ENCODE peak calls at places on chromosome 17, in seven cellular contexts. P, V, I, B, S, H and T are unnamed samples.

GRCh38 chr17:45274033-45274432 is 12.1 kb upstream of the SPATA32 start:
- DNase-seq in P (no peak), V (no peak), I (no peak), B (no peak), S (no peak), H (no peak), T (no peak)

GRCh38 chr17:7405413-7405881 is 1.6 kb upstream of the TMEM256 start:
- DNase-seq in P (no peak), V (no peak), I (peak; percentile 84), B (no peak), S (no peak), H (no peak), T (no peak)

GRCh38 chr17:45394913-45395568 is 37.6 kb downstream of the ARHGAP27 start:
- DNase-seq in P (peak; percentile 95), V (peak; percentile 63), I (peak; percentile 98), B (peak; percentile 61), S (peak; percentile 67), H (no peak), T (no peak)

GRCh38 chr17:18074566-18075272 is 13.0 kb upstream of the DRG2 start:
- DNase-seq in P (no peak), V (no peak), I (no peak), B (no peak), S (no peak), H (no peak), T (no peak)

GRCh38 chr17:71792966-71793365 is 327.9 kb upstream of the SOX9 start:
- DNase-seq in P (no peak), V (no peak), I (no peak), B (peak; percentile 95), S (peak; percentile 95), H (no peak), T (no peak)

GRCh38 chr17:73803867-73804539 is 159.8 kb upstream of the SDK2 start:
- DNase-seq in P (no peak), V (no peak), I (peak; percentile 52), B (no peak), S (no peak), H (no peak), T (no peak)

GRCh38 chr17:79036609-79037008 is 12.6 kb downstream of the C1QTNF1 start:
- DNase-seq in P (peak; percentile 87), V (no peak), I (peak; percentile 17), B (peak; percentile 88), S (peak; percentile 83), H (no peak), T (peak; percentile 79)

GRCh38 chr17:45575126-45575885 is 84.8 kb upstream of the PLEKHM1 start:
- DNase-seq in P (no peak), V (no peak), I (no peak), B (no peak), S (no peak), H (no peak), T (no peak)

GRCh38 chr17:66248285-66248684 is 19.1 kb upstream of the APOH start:
- DNase-seq in P (no peak), V (no peak), I (no peak), B (peak; percentile 29), S (no peak), H (no peak), T (no peak)

GRCh38 chr17:62857526-62857925 is 49.4 kb upstream of the MARCHF10 start:
- DNase-seq in P (no peak), V (no peak), I (peak; percentile 22), B (no peak), S (no peak), H (no peak), T (no peak)

GRCh38 chr17:45338023-45338781 is 21.4 kb upstream of the MAP3K14 start:
- DNase-seq in P (no peak), V (no peak), I (no peak), B (no peak), S (no peak), H (no peak), T (no peak)

GRCh38 chr17:31497994-31498826 is 106.7 kb downstream of the RAB11FIP4 start:
- DNase-seq in P (no peak), V (peak; percentile 58), I (no peak), B (no peak), S (no peak), H (no peak), T (no peak)

GRCh38 chr17:64262422-64263260 is at the start of gene TEX2:
- DNase-seq in P (peak; percentile 59), V (peak; percentile 81), I (peak; percentile 78), B (peak; percentile 41), S (peak; percentile 40), H (peak; percentile 43), T (no peak)

GRCh38 chr17:11284811-11285210 is 43.8 kb downstream of the SHISA6 start:
- DNase-seq in P (no peak), V (no peak), I (no peak), B (no peak), S (no peak), H (no peak), T (no peak)

GRCh38 chr17:19978206-19978802 is 676 bp upstream of the AKAP10 start:
- DNase-seq in P (no peak), V (no peak), I (peak; percentile 84), B (no peak), S (no peak), H (no peak), T (no peak)

GRCh38 chr17:40032322-40033320 is 17.4 kb downstream of the CSF3 start:
- DNase-seq in P (no peak), V (peak; percentile 96), I (peak; percentile 37), B (no peak), S (no peak), H (no peak), T (no peak)

GRCh38 chr17:40033339-40033738 is 18.1 kb downstream of the CSF3 start:
- DNase-seq in P (no peak), V (no peak), I (peak; percentile 41), B (no peak), S (no peak), H (no peak), T (no peak)

GRCh38 chr17:40034426-40035161 is 19.4 kb downstream of the CSF3 start:
- DNase-seq in P (no peak), V (no peak), I (peak; percentile 27), B (no peak), S (no peak), H (no peak), T (no peak)

GRCh38 chr17:40028595-40028994 is 13.4 kb downstream of the CSF3 start:
- DNase-seq in P (no peak), V (no peak), I (peak; percentile 39), B (no peak), S (no peak), H (no peak), T (no peak)

DNA sequence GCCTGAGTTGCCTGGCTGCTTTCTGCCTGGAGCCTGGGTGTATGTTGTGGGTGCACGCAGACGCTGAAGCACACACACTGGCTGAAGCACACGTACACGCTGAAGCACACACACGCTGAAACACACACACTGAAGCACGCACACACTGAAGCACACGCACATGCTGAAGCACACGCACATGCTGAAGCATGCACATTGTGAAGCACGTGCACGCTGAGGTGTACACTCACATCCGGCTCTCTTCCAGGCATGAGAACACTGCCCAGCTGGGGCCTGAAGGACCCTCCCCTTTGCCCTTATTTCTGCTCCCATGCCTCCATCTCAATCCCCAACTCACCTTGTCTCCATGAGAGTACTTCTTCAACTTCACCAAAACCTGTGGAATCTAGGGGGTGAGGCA is 16.5 kb downstream of the CSF3 start:
- DNase-seq in P (no peak), V (no peak), I (peak; percentile 35), B (no peak), S (no peak), H (no peak), T (no peak)
- H3K4me3 ChIP-seq in P (no peak overlapping the region), V (no peak overlapping the region), I (no peak overlapping the region), B (no peak overlapping the region), S (no peak overlapping the region), H (no peak overlapping the region), T (no peak overlapping the region)

GRCh38 chr17:81515530-81516041 is 3.0 kb upstream of the ACTG1 start:
- DNase-seq in P (no peak), V (no peak), I (no peak), B (no peak), S (no peak), H (no peak), T (no peak)

GRCh38 chr17:81517339-81518112 is 4.9 kb upstream of the ACTG1 start:
- DNase-seq in P (no peak), V (no peak), I (peak; percentile 86), B (no peak), S (no peak), H (no peak), T (no peak)

GRCh38 chr17:81514735-81515529 is 2.3 kb upstream of the ACTG1 start:
- DNase-seq in P (peak; percentile 75), V (peak; percentile 87), I (peak; percentile 96), B (peak; percentile 89), S (peak; percentile 83), H (peak; percentile 68), T (no peak)

GRCh38 chr17:81517009-81517338 is 4.4 kb upstream of the ACTG1 start:
- DNase-seq in P (no peak), V (no peak), I (no peak), B (no peak), S (no peak), H (no peak), T (no peak)

GRCh38 chr17:81516439-81516838 is 3.8 kb upstream of the ACTG1 start:
- DNase-seq in P (no peak), V (no peak), I (no peak), B (no peak), S (no peak), H (no peak), T (no peak)
- H3K4me3 ChIP-seq in P (peak overlapping the region; percentile 83), V (peak overlapping the region; percentile 79), I (peak overlapping the region; percentile 93), B (peak overlapping the region; percentile 79), S (no peak overlapping the region), H (no peak overlapping the region), T (no peak overlapping the region)

GRCh38 chr17:58411408-58411894 is 5.9 kb downstream of the RNF43 start:
- DNase-seq in P (no peak), V (no peak), I (no peak), B (no peak), S (peak; percentile 81), H (no peak), T (no peak)
- H3K4me3 ChIP-seq in P (no peak overlapping the region), V (no peak overlapping the region), I (no peak overlapping the region), B (no peak overlapping the region), S (no peak overlapping the region), H (no peak overlapping the region), T (no peak overlapping the region)

GRCh38 chr17:56973520-56973919 is 4.4 kb upstream of the SCPEP1 start:
- DNase-seq in P (no peak), V (no peak), I (peak; percentile 31), B (peak; percentile 89), S (peak; percentile 91), H (no peak), T (no peak)

GRCh38 chr17:56975656-56976055 is 2.3 kb upstream of the SCPEP1 start:
- DNase-seq in P (no peak), V (no peak), I (no peak), B (no peak), S (no peak), H (no peak), T (no peak)

GRCh38 chr17:56974055-56974454 is 3.9 kb upstream of the SCPEP1 start:
- DNase-seq in P (no peak), V (no peak), I (peak; percentile 13), B (no peak), S (no peak), H (no peak), T (no peak)

GRCh38 chr17:56972111-56972730 is 5.7 kb upstream of the SCPEP1 start:
- DNase-seq in P (no peak), V (no peak), I (no peak), B (no peak), S (no peak), H (no peak), T (no peak)

DNA sequence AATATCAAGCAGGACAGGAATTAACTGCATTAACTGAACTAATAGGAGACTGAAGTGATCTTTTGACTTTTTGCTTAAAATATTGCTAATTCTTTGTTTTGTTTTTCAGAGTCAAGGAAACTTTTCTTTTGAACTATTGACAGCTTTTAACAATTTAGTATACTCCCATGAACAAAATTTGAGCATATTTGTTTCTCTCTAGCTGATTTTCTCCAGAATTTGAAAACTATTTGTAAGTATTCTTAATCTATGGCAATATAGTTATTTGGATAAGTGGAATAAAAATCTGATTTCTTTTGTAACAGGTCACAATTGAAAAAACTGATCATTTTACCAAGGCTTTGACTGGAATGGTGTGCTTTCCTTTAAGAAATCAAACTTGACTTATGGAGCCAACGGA is 7.0 kb upstream of the SCPEP1 start:
- DNase-seq in P (no peak), V (no peak), I (no peak), B (no peak), S (no peak), H (no peak), T (no peak)
- H3K4me3 ChIP-seq in P (no peak overlapping the region), V (no peak overlapping the region), I (no peak overlapping the region), B (no peak overlapping the region), S (no peak overlapping the region), H (no peak overlapping the region), T (no peak overlapping the region)